ENCODE peak calls at places on chromosome 9, in four cellular contexts. A is suprapubic skin, T is A549, S is Peyer's patch. P is an unnamed sample.
A peak's percentile ranks its signal among the peaks of the same experiment; 100 is the strongest.

GRCh38 chr9:17627641-17628040 is 48.8 kb downstream of the SH3GL2 start:
- DNase-seq in A (no peak), T (no peak), S (no peak), P (no peak)

GRCh38 chr9:34496149-34496712 is 26.6 kb downstream of the ENHO start:
- DNase-seq in A (no peak), T (no peak), S (no peak), P (no peak)

GRCh38 chr9:115694991-115695390 is 458.6 kb upstream of the PAPPA start:
- DNase-seq in A (no peak), T (no peak), S (no peak), P (no peak)

GRCh38 chr9:90007516-90008430 is 403.0 kb downstream of the GADD45G start:
- DNase-seq in A (peak; percentile 45), T (no peak), S (no peak), P (no peak)

GRCh38 chr9:37146372-37146771 is 26.0 kb downstream of the ZCCHC7 start:
- DNase-seq in A (no peak), T (no peak), S (no peak), P (no peak)

GRCh38 chr9:123034881-123035465 is 1.5 kb downstream of the GPR21 start:
- DNase-seq in A (no peak), T (no peak), S (no peak), P (no peak)

GRCh38 chr9:135581636-135582426 is 20.3 kb downstream of the PAEP start:
- DNase-seq in A (no peak), T (no peak), S (no peak), P (no peak)

GRCh38 chr9:120221844-120222243 is 358.1 kb downstream of the CDK5RAP2 start:
- DNase-seq in A (no peak), T (no peak), S (no peak), P (no peak)

GRCh38 chr9:128324401-128324800 is 1.8 kb downstream of the COQ4 start:
- DNase-seq in A (no peak), T (no peak), S (no peak), P (no peak)

GRCh38 chr9:128325629-128326028 is 3.0 kb downstream of the COQ4 start:
- DNase-seq in A (no peak), T (no peak), S (no peak), P (no peak)

GRCh38 chr9:128322342-128323191 is at the start of the genes COQ4 and TRUB2:
- DNase-seq in A (peak; percentile 98), T (peak; percentile 97), S (peak; percentile 95), P (peak; percentile 94)

GRCh38 chr9:128323192-128323730 is 622 bp downstream of the COQ4 start:
- DNase-seq in A (no peak), T (no peak), S (no peak), P (no peak)

GRCh38 chr9:128323786-128324185 is 1.1 kb downstream of the COQ4 start:
- DNase-seq in A (no peak), T (no peak), S (no peak), P (no peak)
- H3K4me1 ChIP-seq in A (peaks cover 60% of the 10 kb centered on the region), T (peaks cover 22% of the 10 kb centered on the region), S (peaks cover 4% of the 10 kb centered on the region), P (peaks cover 10% of the 10 kb centered on the region)

DNA sequence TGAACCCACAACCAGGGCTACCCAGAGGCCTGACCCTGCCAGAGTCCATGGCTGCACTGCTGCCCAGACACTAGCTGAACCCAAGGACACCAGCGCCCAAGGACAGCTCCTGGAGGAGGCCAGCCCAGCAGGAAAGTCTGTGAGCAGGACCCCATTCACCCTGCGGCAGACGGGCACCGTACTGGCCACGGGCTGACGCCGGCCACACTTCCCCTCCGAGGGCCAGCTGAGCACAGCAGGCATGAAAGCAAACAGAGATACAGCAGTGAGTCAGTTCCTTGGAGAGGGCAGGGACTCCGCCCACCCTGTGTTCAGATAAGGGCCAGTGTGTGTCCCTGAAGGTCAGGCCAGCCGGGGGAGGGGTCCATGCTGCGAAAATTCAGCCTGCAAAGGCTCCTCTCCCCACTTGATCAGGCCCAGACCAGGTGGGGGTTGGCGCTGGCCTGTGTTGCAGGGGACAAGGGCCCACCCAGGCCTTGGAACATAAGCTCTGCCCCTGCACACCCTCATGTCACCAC is 3.2 kb downstream of the RNF208 start:
- DNase-seq in A (no peak), T (peak; percentile 78), S (no peak), P (no peak)
- TF ChIP-seq POLR2A in A (no peak), T (no peak), S (peak; percentile 59), P (no peak)

DNA sequence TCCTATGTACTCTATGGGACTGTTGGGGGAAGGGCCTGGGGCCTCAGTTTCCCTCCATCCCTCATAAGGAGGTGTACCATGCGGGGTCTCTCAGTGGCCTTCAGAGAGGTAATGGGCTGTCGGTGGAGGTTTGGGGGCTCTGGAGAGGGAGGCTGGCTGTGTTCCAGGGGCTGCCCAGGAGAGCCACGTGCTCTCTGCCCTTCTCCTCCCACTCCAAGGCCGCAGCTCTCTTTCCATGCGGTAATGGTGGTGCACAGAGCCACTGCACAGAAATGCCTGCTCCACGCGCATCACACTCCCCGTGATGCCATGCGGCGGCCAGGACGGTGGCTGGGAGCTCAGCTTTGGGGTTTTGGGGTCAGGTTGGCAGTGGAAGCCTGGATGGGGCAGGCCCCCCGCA is 96.4 kb downstream of the RXRA start:
- DNase-seq in A (no peak), T (no peak), S (no peak), P (no peak)
- H3K4me1 ChIP-seq in A (peaks cover 82% of the 10 kb centered on the region), T (peaks cover 11% of the 10 kb centered on the region), S (no peaks in the 10 kb centered on the region), P (peaks cover 17% of the 10 kb centered on the region)

GRCh38 chr9:98549401-98549800 is 159.3 kb downstream of the GABBR2 start:
- DNase-seq in A (no peak), T (no peak), S (no peak), P (no peak)
- TF ChIP-seq POLR2A in A (no peak), T (no peak), S (no peak), P (no peak)

DNA sequence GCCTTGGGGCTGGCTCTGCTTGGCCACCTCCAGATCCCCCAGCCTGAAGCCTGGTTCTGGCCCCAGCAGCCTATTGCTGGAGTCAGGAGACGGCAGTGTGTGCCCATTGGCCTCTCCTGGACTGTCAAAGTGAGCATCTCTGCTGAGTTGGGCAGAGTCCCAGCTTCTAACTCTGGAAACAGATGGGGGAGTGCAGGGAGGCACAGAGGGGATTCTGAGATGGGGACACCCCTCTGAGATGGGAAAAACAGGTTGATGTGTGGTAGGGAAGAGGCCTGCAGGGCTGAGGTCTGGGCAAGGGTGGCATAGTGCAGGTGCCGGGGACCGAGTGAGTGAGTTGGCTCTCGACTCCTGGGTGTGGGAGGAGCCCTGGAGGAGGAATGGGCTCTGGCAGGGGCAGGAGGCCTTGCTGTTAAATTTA is 27.5 kb downstream of the PHF2 start:
- DNase-seq in A (no peak), T (no peak), S (no peak), P (no peak)
- H3K4me1 ChIP-seq in A (peaks cover 19% of the 10 kb centered on the region), T (peaks cover 5% of the 10 kb centered on the region), S (no peaks in the 10 kb centered on the region), P (no peaks in the 10 kb centered on the region)

DNA sequence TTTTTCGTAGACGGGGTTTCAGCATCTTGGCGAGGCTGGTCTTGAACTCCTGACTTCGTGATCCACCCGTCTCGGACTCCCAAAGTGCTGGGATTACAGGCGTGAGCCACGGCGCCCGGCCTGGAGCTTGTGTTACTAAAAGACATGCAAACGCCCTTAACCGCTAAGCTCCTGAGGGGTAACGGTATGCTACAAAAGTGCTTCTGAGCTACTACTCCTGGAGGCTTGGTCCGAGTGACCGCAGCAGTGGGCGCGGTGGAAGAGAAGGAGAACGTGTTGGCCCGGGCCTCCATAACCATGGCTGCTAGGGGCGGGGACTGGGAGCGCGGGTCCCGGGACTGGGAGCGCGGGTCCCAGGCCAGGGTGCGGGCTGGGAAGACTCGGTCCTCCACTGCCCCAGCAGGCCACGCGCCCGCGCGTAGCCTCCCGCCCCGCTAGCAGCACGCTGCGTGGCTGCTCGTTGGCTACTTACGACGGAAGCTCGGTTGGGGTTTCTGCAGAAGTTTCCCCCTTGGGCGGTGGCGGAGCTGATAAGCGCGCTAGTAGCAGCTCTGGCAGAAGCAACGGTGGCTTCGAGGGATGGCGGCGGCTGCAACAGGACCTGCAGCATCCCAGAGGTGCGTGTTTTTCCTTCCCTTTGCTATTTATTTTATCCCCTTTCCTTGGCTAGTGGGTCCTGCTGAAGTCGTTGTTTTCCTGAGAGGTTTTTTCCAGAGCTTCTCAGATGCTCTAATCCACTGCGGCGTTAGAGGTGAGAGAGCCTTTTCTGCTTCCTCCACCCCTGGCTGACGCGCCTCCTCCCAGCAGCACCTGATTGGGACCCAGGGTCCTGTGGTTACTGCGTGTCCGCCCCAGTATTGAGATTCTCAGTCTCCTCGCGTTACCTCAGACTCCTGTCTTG is 69.3 kb upstream of the CCDC180 start:
- DNase-seq in A (peak; percentile 87), T (peak; percentile 65), S (peak; percentile 83), P (peak; percentile 82)
- TF ChIP-seq POLR2A in A (no peak), T (peak; percentile 42), S (peak; percentile 25), P (no peak)

DNA sequence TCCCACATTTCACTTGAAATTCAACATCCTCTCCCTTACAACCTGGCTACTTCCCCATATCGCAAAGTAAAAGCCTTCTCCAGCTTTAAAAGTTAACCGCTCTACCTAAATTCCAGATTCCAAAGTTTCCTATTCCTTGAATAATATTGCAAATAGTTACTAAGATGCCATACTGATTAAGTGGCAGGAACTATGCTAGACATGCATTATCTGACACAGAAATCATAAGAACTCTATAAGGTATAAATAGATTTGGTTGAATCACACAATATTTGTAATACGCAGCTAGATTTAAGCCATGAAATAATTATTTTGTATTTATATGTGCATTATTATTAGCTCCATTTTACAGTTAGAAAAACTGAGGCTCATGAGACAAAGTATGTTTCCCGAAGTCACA is 92.8 kb downstream of the NFIB start:
- DNase-seq in A (no peak), T (no peak), S (no peak), P (no peak)
- H3K4me1 ChIP-seq in A (peaks cover 31% of the 10 kb centered on the region), T (peaks cover 67% of the 10 kb centered on the region), S (no peaks in the 10 kb centered on the region), P (no peaks in the 10 kb centered on the region)

DNA sequence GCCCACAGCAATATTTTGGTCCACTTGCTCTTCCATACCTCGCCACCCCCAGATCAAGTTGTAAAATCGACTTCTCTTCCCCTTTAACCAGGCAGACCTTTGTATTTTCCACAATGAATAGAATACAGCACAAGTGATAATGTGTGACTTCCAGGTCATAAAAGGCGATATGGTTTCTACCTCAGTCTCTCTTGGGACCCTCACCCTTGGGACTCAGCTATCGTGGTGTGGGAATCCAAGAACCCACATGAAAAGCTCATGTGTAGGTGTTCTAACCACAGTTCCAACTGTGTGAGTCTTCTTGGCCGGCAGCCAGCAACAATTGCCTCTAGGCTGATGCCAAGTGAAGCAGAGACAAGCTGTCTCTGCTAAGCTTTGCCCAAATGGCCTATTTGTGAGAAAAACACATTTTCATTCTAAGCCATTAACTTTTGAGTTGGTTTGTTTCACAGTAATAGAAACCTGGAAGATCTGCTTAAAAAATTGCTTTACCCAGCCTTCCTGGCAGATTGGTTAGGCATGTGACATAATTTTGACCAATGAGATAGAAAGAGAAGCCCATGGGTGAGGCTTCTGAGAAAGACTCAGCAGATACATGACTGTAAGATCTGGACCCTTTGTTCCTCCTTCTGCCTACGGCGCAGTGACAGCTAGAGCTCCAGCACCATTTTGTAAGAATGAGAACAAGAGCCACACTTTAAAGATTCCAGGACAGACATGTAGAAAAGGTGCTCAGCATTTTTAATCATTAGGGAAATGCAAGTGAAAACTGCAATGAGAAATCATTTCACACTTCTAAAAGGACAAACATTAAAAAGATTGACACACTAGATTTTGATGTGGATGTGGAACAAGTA is 18.3 kb upstream of the MLLT3 start:
- DNase-seq in A (no peak), T (no peak), S (peak; percentile 68), P (peak; percentile 37)
- TF ChIP-seq POLR2A in A (no peak), T (no peak), S (no peak), P (no peak)

GRCh38 chr9:113598883-113599282 is 135.4 kb downstream of the RGS3 start:
- DNase-seq in A (no peak), T (no peak), S (no peak), P (no peak)
- H3K4me1 ChIP-seq in A (peaks cover 32% of the 10 kb centered on the region), T (peaks cover 13% of the 10 kb centered on the region), S (no peaks in the 10 kb centered on the region), P (peaks cover 5% of the 10 kb centered on the region)

P was measured in prostate gland.